ENCODE peak calls at places on chromosomes 1 and 21, in ten cellular contexts. W is upper lobe of right lung, K is choroid plexus epithelial cell, V is fibroblast of villous mesenchyme, J is HCT116, R is neural progenitor cell, A is GM23338, O is AG04450, D is AG10803, C is sigmoid colon. G is an unnamed sample.

GRCh38 chr1:32695098-32695904 is 7.3 kb downstream of the SYNC start:
- DNase-seq in R (no peak), K (peak), D (peak), O (no peak), W (peak), J (no peak), V (peak), A (no peak), C (peak), G (no peak)

GRCh38 chr1:29709711-29710169 is 473.4 kb downstream of the PTPRU start:
- DNase-seq in D (peak), O (no peak), A (no peak), K (peak), J (no peak), V (peak), W (peak), R (no peak), C (no peak), G (no peak)

GRCh38 chr1:171206956-171207355 is 21.9 kb downstream of the FMO2 start:
- DNase-seq in K (no peak), V (no peak), O (no peak), A (no peak), W (no peak), D (no peak), J (no peak), C (no peak), R (no peak), G (no peak)

GRCh38 chr1:55542901-55543504 is 327.8 kb upstream of the USP24 start:
- DNase-seq in J (no peak), R (no peak), V (no peak), K (peak), C (no peak), W (no peak), D (peak), O (peak), A (no peak), G (no peak)

GRCh38 chr1:94980909-94981252 is 54.0 kb upstream of the CNN3 start:
- DNase-seq in R (no peak), A (no peak), V (no peak), K (no peak), J (no peak), D (no peak), O (no peak), C (no peak), W (no peak), G (no peak)

GRCh38 chr21:22154579-22155274 is 1156.5 kb downstream of the NCAM2 start:
- DNase-seq in K (no peak), V (no peak), J (no peak), C (no peak), W (no peak), O (no peak), R (no peak), A (no peak), D (no peak), G (no peak)

GRCh38 chr1:60149254-60149653 is 75.7 kb upstream of the C1orf87 start:
- DNase-seq in A (no peak), R (no peak), C (peak), J (no peak), K (no peak), D (no peak), V (no peak), O (no peak), W (peak), G (peak)

GRCh38 chr1:41856361-41857285 is 62.1 kb downstream of the HIVEP3 start:
- DNase-seq in V (no peak), O (no peak), J (no peak), R (no peak), D (peak), A (no peak), C (no peak), W (no peak), K (peak), G (no peak)

GRCh38 chr1:2840036-2840809 is 38.7 kb upstream of the TTC34 start:
- DNase-seq in D (no peak), C (no peak), K (no peak), O (no peak), W (no peak), V (no peak), J (no peak), A (peak), R (no peak), G (peak)

GRCh38 chr1:44655609-44656008 is 18.7 kb downstream of the TMEM53 start:
- DNase-seq in R (peak), W (no peak), A (peak), D (peak), J (no peak), K (peak), C (no peak), V (peak), O (no peak), G (peak)

GRCh38 chr1:183065168-183065670 is 42.0 kb downstream of the LAMC1 start:
- DNase-seq in O (no peak), D (no peak), A (no peak), R (no peak), C (no peak), J (no peak), W (no peak), V (no peak), K (no peak), G (no peak)

GRCh38 chr1:244730153-244730933 is 77.4 kb downstream of the DESI2 start:
- DNase-seq in C (no peak), D (peak), A (peak), V (peak), W (peak), K (peak), O (no peak), J (no peak), R (peak), G (peak)

GRCh38 chr1:151739590-151740355 is 18.5 kb downstream of the RIIAD1 start:
- DNase-seq in W (no peak), V (no peak), C (no peak), R (no peak), O (no peak), K (no peak), D (no peak), J (no peak), A (peak), G (no peak)

GRCh38 chr1:160539896-160540858 is 17.1 kb upstream of the SLAMF6 start:
- DNase-seq in D (no peak), R (no peak), W (no peak), J (no peak), A (no peak), V (peak), C (no peak), O (no peak), K (no peak), G (peak)

GRCh38 chr1:112737573-112737972 is 22.4 kb upstream of the PPM1J start:
- DNase-seq in W (no peak), D (no peak), A (no peak), O (no peak), K (no peak), R (no peak), C (no peak), J (no peak), V (no peak), G (no peak)

GRCh38 chr1:11796036-11796828 is 9.5 kb downstream of the MTHFR start:
- DNase-seq in O (no peak), A (no peak), V (no peak), W (peak), R (no peak), C (peak), K (peak), D (no peak), J (no peak), G (no peak)

GRCh38 chr1:186535388-186536133 is 74.6 kb upstream of the PDC start:
- DNase-seq in O (peak), C (no peak), V (peak), R (no peak), W (no peak), K (peak), J (no peak), A (no peak), D (peak), G (no peak)

GRCh38 chr1:51926171-51926812 is 47.8 kb upstream of the NRDC start:
- DNase-seq in W (no peak), A (peak), R (peak), V (peak), J (no peak), C (no peak), O (no peak), K (peak), D (peak), G (peak)

GRCh38 chr1:113195115-113195845 is 122.3 kb downstream of the LRIG2 start:
- DNase-seq in J (no peak), W (no peak), A (no peak), O (no peak), D (no peak), C (no peak), R (peak), V (no peak), K (no peak), G (no peak)

GRCh38 chr1:59707216-59707615 is 107.5 kb upstream of the HOOK1 start:
- DNase-seq in C (peak), J (peak), W (no peak), O (peak), R (no peak), V (peak), A (no peak), K (peak), D (peak), G (no peak)

GRCh38 chr1:182680901-182681300 is 3.5 kb downstream of the RGS8 start:
- DNase-seq in K (peak), V (no peak), A (no peak), D (no peak), C (no peak), R (no peak), O (no peak), J (no peak), W (no peak), G (no peak)

GRCh38 chr1:16207318-16208269 is 4.9 kb downstream of the ARHGEF19 start:
- DNase-seq in C (peak), D (no peak), J (no peak), O (no peak), K (no peak), A (peak), W (peak), V (peak), R (no peak), G (no peak)

GRCh38 chr1:210654176-210654786 is 325.6 kb downstream of the HHAT start:
- DNase-seq in K (peak), R (no peak), C (no peak), V (no peak), W (no peak), D (no peak), O (no peak), A (no peak), J (no peak), G (no peak)

GRCh38 chr1:4010811-4011605 is 110.9 kb upstream of the C1orf174 start:
- DNase-seq in V (no peak), K (no peak), C (no peak), D (no peak), J (no peak), O (no peak), W (no peak), A (no peak), R (no peak), G (no peak)

GRCh38 chr21:45868086-45868485 is 113.5 kb upstream of the COL6A1 start:
- DNase-seq in O (no peak), J (no peak), D (no peak), W (no peak), R (no peak), K (no peak), C (peak), V (no peak), A (no peak), G (no peak)

GRCh38 chr21:44426663-44427191 is 28.6 kb upstream of the LRRC3 start:
- DNase-seq in K (no peak), W (peak), O (no peak), D (no peak), A (no peak), J (no peak), C (peak), R (no peak), V (no peak), G (no peak)

GRCh38 chr1:6083801-6084467 is 38.2 kb downstream of the KCNAB2 start:
- DNase-seq in K (no peak), W (no peak), J (no peak), V (peak), O (no peak), A (no peak), R (no peak), C (no peak), D (peak), G (no peak)

GRCh38 chr1:172630060-172630818 is 28.7 kb upstream of the FASLG start:
- DNase-seq in C (no peak), A (no peak), W (no peak), K (peak), V (peak), D (no peak), O (no peak), R (no peak), J (no peak), G (no peak)

GRCh38 chr1:65431111-65431705 is 10.7 kb downstream of the LEPR start:
- DNase-seq in D (peak), K (peak), W (no peak), J (no peak), R (peak), C (no peak), A (peak), V (peak), O (no peak), G (no peak)

GRCh38 chr1:243719476-243719875 is 130.6 kb downstream of the AKT3 start:
- DNase-seq in D (no peak), R (no peak), V (no peak), K (no peak), W (no peak), C (no peak), A (no peak), J (no peak), O (no peak), G (no peak)

GRCh38 chr1:229768232-229768631 is 142.2 kb downstream of the URB2 start:
- DNase-seq in R (no peak), W (no peak), A (no peak), J (no peak), K (no peak), V (no peak), O (no peak), D (no peak), C (no peak), G (no peak)

GRCh38 chr1:85604598-85604997 is 24.0 kb downstream of the CCN1 start:
- DNase-seq in O (no peak), J (no peak), C (no peak), R (no peak), W (no peak), A (no peak), K (no peak), D (no peak), V (no peak), G (no peak)

GRCh38 chr1:6860401-6860800 is 75.1 kb downstream of the CAMTA1 start:
- DNase-seq in K (peak), W (no peak), C (no peak), O (peak), A (no peak), V (peak), R (no peak), D (peak), J (peak), G (no peak)

DNA sequence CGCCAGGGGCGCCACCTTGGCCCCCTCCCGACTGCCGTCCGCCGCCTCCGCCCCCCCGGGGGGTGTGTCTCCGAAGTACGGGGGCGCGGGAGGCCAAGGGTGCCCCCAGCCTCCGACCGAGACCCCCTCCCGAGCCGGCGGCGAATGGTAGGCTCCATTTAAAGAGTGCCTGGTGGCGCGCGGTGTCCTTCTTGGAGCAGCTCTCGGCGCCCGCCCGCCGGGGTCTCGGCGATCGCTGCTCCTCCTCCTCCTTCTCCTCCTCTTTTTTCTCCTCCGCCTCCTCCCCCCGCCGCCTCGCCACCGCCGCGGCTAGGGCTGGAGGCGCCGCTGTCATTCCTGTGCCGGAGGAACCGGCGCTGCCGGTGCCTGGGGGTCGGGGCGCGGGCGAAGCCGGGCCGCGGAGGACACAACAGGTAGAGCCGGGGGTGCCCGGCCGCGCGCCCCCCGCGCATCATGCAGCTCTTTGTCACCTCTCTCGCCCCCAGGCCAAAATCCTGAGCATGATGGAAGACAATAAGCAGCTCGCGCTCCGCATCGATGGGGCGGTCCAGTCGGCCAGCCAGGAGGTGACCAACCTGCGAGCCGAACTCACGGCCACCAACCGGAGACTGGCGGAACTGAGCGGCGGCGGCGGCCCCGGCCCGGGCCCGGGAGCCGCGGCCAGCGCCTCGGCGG is at the start of gene KAZN:
- DNase-seq in A (peak), O (no peak), W (no peak), V (no peak), D (no peak), R (peak), J (no peak), K (no peak), C (peak), G (peak)
- TF ChIP-seq CTCF in A (no peak), O (no peak), W (no peak), V (no peak), D (no peak), R (peak), J (no peak), K (no peak), C (no peak), G (peak)

GRCh38 chr1:25740071-25740470 is 59.9 kb upstream of the SELENON start:
- DNase-seq in A (no peak), D (no peak), R (no peak), W (peak), C (no peak), J (no peak), O (no peak), K (no peak), V (no peak), G (no peak)

GRCh38 chr1:25744140-25744581 is 55.8 kb upstream of the SELENON start:
- DNase-seq in V (peak), R (peak), O (no peak), J (peak), K (peak), D (peak), C (peak), A (peak), W (peak), G (peak)

GRCh38 chr1:25744636-25745425 is 55.2 kb upstream of the SELENON start:
- DNase-seq in D (no peak), V (no peak), O (no peak), J (no peak), A (no peak), W (peak), K (no peak), R (no peak), C (no peak), G (no peak)

GRCh38 chr1:25743164-25744139 is 56.5 kb upstream of the SELENON start:
- DNase-seq in V (peak), R (no peak), C (peak), K (peak), D (peak), O (no peak), J (no peak), W (peak), A (no peak), G (no peak)

DNA sequence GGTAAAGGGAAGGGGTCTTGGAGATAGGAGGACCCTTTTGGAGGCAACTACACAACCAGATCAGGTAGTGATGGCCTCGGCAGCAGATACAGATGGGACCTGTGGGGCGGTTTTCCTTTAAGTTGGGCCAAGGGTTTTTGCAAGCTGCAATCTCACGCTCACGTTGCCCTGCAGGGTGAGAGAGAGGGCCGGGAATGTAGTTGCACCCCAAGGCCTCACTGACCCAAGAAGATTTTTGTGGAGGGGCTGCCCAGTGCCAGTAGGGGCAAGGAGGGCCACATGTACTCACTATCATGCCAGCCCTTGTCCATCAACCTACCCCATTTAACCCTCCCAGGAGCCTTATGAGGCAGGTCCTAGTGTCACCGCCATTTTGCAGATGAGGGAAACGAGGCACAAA is 57.7 kb upstream of the SELENON start:
- DNase-seq in V (no peak), R (no peak), A (no peak), D (no peak), O (no peak), C (no peak), K (no peak), J (no peak), W (peak), G (no peak)
- TF ChIP-seq CTCF in V (no peak), R (no peak), A (no peak), D (no peak), O (no peak), C (no peak), K (no peak), J (no peak), W (no peak), G (no peak)

DNA sequence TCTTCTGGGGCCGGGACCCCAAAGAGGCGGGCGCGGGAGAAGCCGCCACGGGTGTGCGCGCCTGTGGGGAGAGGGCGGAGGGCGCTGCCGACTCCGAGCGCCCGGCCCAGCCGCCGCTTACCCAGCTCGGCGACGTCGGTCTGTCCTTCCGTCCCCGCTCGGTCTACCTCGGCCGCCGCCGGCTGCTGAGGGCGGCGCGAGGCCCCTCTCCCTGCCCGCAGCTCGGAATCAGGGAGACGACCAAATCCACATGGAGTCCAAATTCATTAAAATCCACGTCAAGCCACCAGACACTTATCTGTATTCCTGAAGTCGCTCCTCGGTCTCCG is 698 bp downstream of the PLXNA2 start:
- DNase-seq in V (no peak), D (no peak), O (no peak), A (peak), R (peak), C (no peak), W (no peak), K (no peak), J (no peak), G (peak)
- TF ChIP-seq CTCF in V (no peak), D (no peak), O (no peak), A (no peak), R (no peak), C (no peak), W (no peak), K (no peak), J (no peak), G (no peak)

GRCh38 chr1:208835082-208835467 is 590.9 kb upstream of the PLXNA2 start:
- DNase-seq in J (no peak), O (no peak), V (no peak), K (no peak), C (no peak), D (no peak), R (peak), A (peak), W (no peak), G (no peak)

GRCh38 chr1:208834346-208835081 is 590.3 kb upstream of the PLXNA2 start:
- DNase-seq in V (no peak), A (peak), J (no peak), W (no peak), K (peak), D (peak), R (peak), C (no peak), O (no peak), G (peak)

GRCh38 chr1:208841396-208841795 is 597.2 kb upstream of the PLXNA2 start:
- DNase-seq in R (peak), C (no peak), V (no peak), A (no peak), D (no peak), K (no peak), W (no peak), J (no peak), O (no peak), G (no peak)

GRCh38 chr1:208837242-208837641 is 593.1 kb upstream of the PLXNA2 start:
- DNase-seq in V (no peak), K (no peak), C (no peak), A (no peak), D (no peak), W (no peak), O (no peak), R (no peak), J (no peak), G (no peak)

GRCh38 chr1:208835781-208836180 is 591.6 kb upstream of the PLXNA2 start:
- DNase-seq in C (no peak), K (no peak), O (no peak), W (no peak), D (no peak), A (no peak), R (no peak), V (no peak), J (no peak), G (no peak)
- TF ChIP-seq CTCF in C (no peak), K (no peak), O (no peak), W (no peak), D (no peak), A (no peak), R (no peak), V (no peak), J (no peak), G (no peak)

GRCh38 chr1:17574502-17574901 is 35.0 kb downstream of the ARHGEF10L start:
- DNase-seq in V (no peak), W (no peak), O (no peak), A (peak), R (peak), J (no peak), K (no peak), D (no peak), C (no peak), G (peak)
- TF ChIP-seq CTCF in V (peak), W (no peak), O (peak), A (peak), R (peak), J (peak), K (peak), D (no peak), C (no peak), G (no peak)

GRCh38 chr1:221203224-221204054 is 324.2 kb downstream of the HLX start:
- DNase-seq in C (peak), D (peak), J (peak), W (peak), K (peak), A (peak), R (peak), O (peak), V (peak), G (peak)
- TF ChIP-seq CTCF in C (peak), D (peak), J (peak), W (peak), K (peak), A (peak), R (peak), O (peak), V (peak), G (peak)

GRCh38 chr1:202852163-202852904 is 36.6 kb downstream of the RABIF start:
- DNase-seq in C (no peak), J (peak), W (no peak), A (peak), K (peak), R (peak), V (peak), O (peak), D (peak), G (peak)
- TF ChIP-seq CTCF in C (peak), J (peak), W (peak), A (peak), K (peak), R (peak), V (peak), O (peak), D (peak), G (peak)

G was measured in endothelial cell.